ENCODE peak calls at places on chromosomes 11 and 22, in five cellular contexts. E is upper lobe of right lung, P is IMR-90, O is RWPE1, W is colonic mucosa. D is an unnamed sample.

GRCh38 chr22:18066181-18066859 is 11.5 kb upstream of the PEX26 start:
- DNase-seq in E (peak), P (no peak), O (no peak), W (no peak), D (no peak)

GRCh38 chr11:12206529-12206928 is 96.1 kb downstream of the MICAL2 start:
- DNase-seq in E (peak), P (peak), O (no peak), W (no peak), D (no peak)

GRCh38 chr22:39389420-39389819 is 10.2 kb upstream of the TAB1 start:
- DNase-seq in E (no peak), P (no peak), O (no peak), W (no peak), D (no peak)

GRCh38 chr22:46694423-46695170 is 43.5 kb downstream of the CERK start:
- DNase-seq in E (no peak), P (no peak), O (no peak), W (no peak), D (no peak)

GRCh38 chr11:7251836-7252682 is at the start of gene SYT9:
- DNase-seq in E (peak), P (no peak), O (peak), W (peak), D (peak)

GRCh38 chr11:106474274-106474673 is 396.8 kb downstream of the AASDHPPT start:
- DNase-seq in E (no peak), P (no peak), O (no peak), W (no peak), D (no peak)

GRCh38 chr22:32482708-32483107 is 8.1 kb downstream of the FBXO7 start:
- DNase-seq in E (no peak), P (peak), O (no peak), W (no peak), D (peak)

GRCh38 chr22:40345271-40345670 is 1.0 kb upstream of the ADSL start:
- DNase-seq in E (no peak), P (peak), O (no peak), W (no peak), D (peak)

GRCh38 chr22:20531404-20532181 is 24.2 kb downstream of the MED15 start:
- DNase-seq in E (peak), P (peak), O (peak), W (peak), D (peak)

GRCh38 chr11:12478743-12479142 is 101.4 kb downstream of the PARVA start:
- DNase-seq in E (no peak), P (peak), O (peak), W (no peak), D (no peak)

GRCh38 chr11:43788394-43788793 is 92.2 kb upstream of the ALKBH3 start:
- DNase-seq in E (no peak), P (no peak), O (no peak), W (peak), D (no peak)

GRCh38 chr11:33207408-33207985 is 46.2 kb upstream of the CSTF3 start:
- DNase-seq in E (no peak), P (peak), O (no peak), W (no peak), D (no peak)

GRCh38 chr11:134915212-134915611 is 503.2 kb upstream of the B3GAT1 start:
- DNase-seq in E (no peak), P (no peak), O (no peak), W (no peak), D (no peak)

GRCh38 chr11:95419915-95420314 is 188.9 kb upstream of the SESN3 start:
- DNase-seq in E (no peak), P (peak), O (peak), W (no peak), D (peak)

GRCh38 chr11:15912825-15913224 is 443.5 kb downstream of the SOX6 start:
- DNase-seq in E (peak), P (no peak), O (no peak), W (no peak), D (no peak)

GRCh38 chr11:8527939-8528338 is 66.1 kb downstream of the STK33 start:
- DNase-seq in E (no peak), P (no peak), O (no peak), W (no peak), D (no peak)

DNA sequence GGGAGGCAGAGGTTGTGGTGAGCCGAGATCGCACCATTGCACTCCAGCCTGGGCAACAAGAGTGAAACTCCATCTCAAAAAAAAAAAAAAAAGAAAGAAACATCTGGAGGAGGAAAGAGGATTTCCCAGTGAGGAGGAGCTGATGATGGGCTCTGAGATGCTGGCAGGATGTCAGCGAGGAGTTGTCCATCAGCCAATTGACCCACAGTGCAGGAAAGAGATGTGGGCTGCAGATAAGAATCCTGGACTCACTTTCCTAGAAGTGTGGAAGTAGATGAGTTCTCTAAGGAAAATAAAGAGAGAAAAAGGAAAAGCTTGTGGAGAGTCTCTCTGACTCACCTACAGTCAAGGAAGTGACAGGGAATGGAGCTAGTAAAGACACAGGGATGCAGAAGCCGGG is 9.7 kb downstream of the IZUMO1R start:
- DNase-seq in E (no peak), P (no peak), O (no peak), W (no peak), D (peak)
- TF ChIP-seq CTCF in E (no peak), P (no peak), O (no peak), W (no peak), D (no peak)

GRCh38 chr22:24419480-24419860 is 7.9 kb upstream of the ADORA2A start:
- DNase-seq in E (no peak), P (no peak), O (no peak), W (no peak), D (no peak)

GRCh38 chr22:24420977-24421343 is 6.4 kb upstream of the ADORA2A start:
- DNase-seq in E (no peak), P (no peak), O (no peak), W (no peak), D (no peak)

GRCh38 chr22:24422078-24422665 is 5.2 kb upstream of the ADORA2A start:
- DNase-seq in E (no peak), P (no peak), O (no peak), W (no peak), D (no peak)

GRCh38 chr22:24420072-24420976 is 7.1 kb upstream of the ADORA2A start:
- DNase-seq in E (no peak), P (no peak), O (no peak), W (no peak), D (no peak)

DNA sequence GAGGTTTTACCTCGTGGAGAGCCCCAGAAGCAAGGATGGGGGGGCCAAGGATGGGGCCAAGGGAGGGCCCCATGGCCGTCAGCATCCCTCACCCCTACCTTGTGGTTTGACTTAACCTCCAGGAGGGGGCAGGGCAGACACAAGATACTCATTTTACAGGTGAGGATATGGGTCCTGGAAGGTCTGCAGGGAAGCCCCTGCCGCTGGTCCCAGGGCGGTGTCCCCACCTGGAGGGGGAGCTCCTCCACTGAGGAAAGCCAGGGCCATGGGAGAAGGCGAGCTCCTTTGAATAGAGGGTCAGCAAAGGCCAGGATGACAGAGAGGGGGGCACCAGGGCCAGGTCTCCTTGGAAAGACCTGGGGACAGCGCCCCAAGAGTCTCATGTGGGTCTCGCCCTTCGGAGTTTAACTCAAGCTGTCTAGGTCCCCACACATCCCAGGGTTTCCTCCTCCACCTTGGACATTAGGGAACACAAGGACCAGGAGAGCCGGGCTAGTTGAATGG is 5.9 kb upstream of the ADORA2A start:
- DNase-seq in E (no peak), P (no peak), O (no peak), W (no peak), D (peak)
- TF ChIP-seq CTCF in E (no peak), P (no peak), O (no peak), W (peak), D (peak)

GRCh38 chr11:120108785-120109168 is 29.1 kb downstream of the TRIM29 start:
- DNase-seq in E (no peak), P (no peak), O (no peak), W (no peak), D (no peak)

GRCh38 chr11:120115272-120116000 is 22.5 kb downstream of the TRIM29 start:
- DNase-seq in E (no peak), P (no peak), O (no peak), W (no peak), D (no peak)

GRCh38 chr11:120109531-120109930 is 28.4 kb downstream of the TRIM29 start:
- DNase-seq in E (no peak), P (no peak), O (no peak), W (no peak), D (no peak)

GRCh38 chr11:120108154-120108784 is 29.6 kb downstream of the TRIM29 start:
- DNase-seq in E (peak), P (peak), O (peak), W (peak), D (peak)

GRCh38 chr11:120112174-120112796 is 25.6 kb downstream of the TRIM29 start:
- DNase-seq in E (no peak), P (no peak), O (no peak), W (no peak), D (no peak)
- TF ChIP-seq CTCF in E (no peak), P (no peak), O (no peak), W (no peak), D (peak)

GRCh38 chr11:75151346-75152047 is 590 bp downstream of the SLCO2B1 start:
- DNase-seq in E (no peak), P (no peak), O (no peak), W (peak), D (no peak)
- TF ChIP-seq CTCF in E (no peak), P (no peak), O (no peak), W (no peak), D (no peak)

DNA sequence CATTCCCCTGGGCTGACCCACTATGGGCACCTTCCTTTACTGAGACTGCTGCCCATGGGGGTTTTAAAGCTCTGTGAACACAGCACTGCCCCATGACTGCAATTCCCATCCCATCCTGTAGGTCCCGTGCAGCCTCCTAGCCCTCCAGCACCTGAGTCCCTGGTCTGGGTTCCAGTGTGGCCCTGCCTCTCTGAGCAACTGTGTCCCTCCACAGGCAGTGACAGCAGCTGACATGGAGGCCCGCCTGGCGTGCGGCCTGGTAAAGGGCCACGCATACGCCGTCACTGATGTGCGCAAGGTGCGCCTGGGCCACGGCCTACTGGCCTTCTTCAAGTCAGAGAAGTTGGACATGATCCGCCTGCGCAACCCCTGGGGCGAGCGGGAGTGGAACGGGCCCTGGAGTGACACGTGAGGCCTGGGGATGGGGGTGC is 12.6 kb downstream of the OMP start:
- DNase-seq in E (no peak), P (no peak), O (no peak), W (no peak), D (peak)
- TF ChIP-seq CTCF in E (no peak), P (no peak), O (no peak), W (no peak), D (peak)

DNA sequence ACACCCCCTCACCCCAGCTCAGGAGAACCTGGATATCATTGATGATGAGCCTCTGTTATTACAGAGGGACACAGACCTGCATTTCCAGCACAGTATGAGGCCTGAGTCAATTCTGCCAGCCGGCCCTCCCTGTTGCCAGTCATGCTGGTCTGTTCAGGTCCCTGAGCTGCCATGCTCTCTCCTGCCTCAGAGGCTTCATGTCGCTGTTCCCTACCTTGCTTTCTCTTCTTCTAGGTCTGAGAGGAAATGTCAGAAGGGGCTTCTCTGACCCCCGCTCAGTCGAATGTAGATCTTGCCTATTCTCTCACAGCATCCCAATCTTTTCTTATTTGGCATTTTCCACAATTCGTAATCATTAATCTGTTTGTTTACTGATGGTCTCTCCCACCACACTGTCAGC is 21.8 kb upstream of the ABCC8 start:
- DNase-seq in E (no peak), P (no peak), O (no peak), W (no peak), D (peak)
- TF ChIP-seq CTCF in E (no peak), P (peak), O (peak), W (no peak), D (peak)

DNA sequence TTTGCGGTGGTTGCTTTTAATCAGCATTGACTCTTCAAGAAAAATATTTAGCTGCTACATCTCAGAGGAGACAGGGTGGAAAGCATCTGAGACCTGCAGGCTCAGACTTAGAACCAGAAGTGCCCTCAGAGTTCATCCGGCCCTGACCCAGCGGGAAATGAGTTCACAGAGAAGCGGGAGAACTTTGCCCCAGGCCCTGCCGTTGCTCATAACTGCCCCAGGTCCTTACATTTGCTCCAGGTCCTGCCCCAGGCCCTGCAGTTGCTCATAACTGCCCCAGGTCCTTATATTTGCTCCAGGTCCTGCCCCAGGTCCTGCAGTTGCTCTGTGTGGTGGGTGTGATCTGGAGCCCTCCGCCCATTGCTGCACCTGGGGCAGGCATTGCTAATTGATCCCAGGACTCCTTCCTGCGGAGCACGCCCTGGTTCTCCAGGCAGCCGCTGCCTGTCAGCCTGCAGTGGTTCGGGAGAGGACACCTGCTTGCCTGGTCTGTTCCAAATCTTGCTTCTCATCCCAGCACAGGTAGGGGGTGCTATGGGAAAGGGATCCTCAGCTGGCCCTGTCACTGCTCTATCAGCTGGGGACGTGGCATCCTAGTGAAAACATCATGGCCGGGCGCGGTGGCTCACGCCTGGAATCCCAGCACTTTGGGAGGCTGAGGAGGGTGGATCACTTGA is 58.1 kb upstream of the PPP6R3 start:
- DNase-seq in E (no peak), P (no peak), O (no peak), W (no peak), D (peak)
- TF ChIP-seq CTCF in E (no peak), P (no peak), O (no peak), W (no peak), D (peak)

D was measured in PC-3.